ENCODE peak calls at places on chromosomes 2 and 18, in five cellular contexts. R is breast epithelium, V is SK-N-SH, L is GM23338, F is endothelial cell of umbilical vein. J is an unnamed sample.

GRCh38 chr2:44275915-44276279 is 617 bp downstream of the SLC3A1 start:
- DNase-seq in R (no peak), V (no peak), L (no peak), F (no peak), J (no peak)

GRCh38 chr2:198596985-198597384 is 792.6 kb downstream of the PLCL1 start:
- DNase-seq in R (no peak), V (no peak), L (no peak), F (no peak), J (no peak)

GRCh38 chr18:27674411-27674810 is 489.3 kb upstream of the CHST9 start:
- DNase-seq in L (no peak), R (no peak), V (no peak), F (no peak), J (no peak)

GRCh38 chr2:104852161-104852689 is 1.7 kb upstream of the POU3F3 start:
- DNase-seq in R (no peak), F (no peak), L (peak; percentile 57), V (peak; percentile 57), J (no peak)

GRCh38 chr2:74648009-74648443 is at the start of gene M1AP:
- DNase-seq in F (no peak), V (no peak), R (no peak), L (peak; percentile 82), J (no peak)

GRCh38 chr2:122980672-122981071 is 1044.4 kb upstream of the CNTNAP5 start:
- DNase-seq in L (no peak), F (no peak), R (no peak), V (no peak), J (peak; percentile 25)

GRCh38 chr2:241288489-241288888 is 27.0 kb downstream of the HDLBP start:
- DNase-seq in R (no peak), L (no peak), V (no peak), F (no peak), J (no peak)

GRCh38 chr18:15165048-15165447 is 417.1 kb downstream of the ANKRD30B start:
- DNase-seq in R (no peak), V (peak; percentile 0), L (no peak), F (no peak), J (no peak)

GRCh38 chr18:58947136-58947732 is 82.6 kb downstream of the ZNF532 start:
- DNase-seq in F (no peak), R (no peak), L (no peak), V (no peak), J (no peak)

GRCh38 chr2:199771948-199772692 is 78.9 kb downstream of the FTCDNL1 start:
- DNase-seq in L (no peak), F (no peak), V (no peak), R (no peak), J (no peak)

GRCh38 chr18:32771169-32771751 is 1.6 kb downstream of the KLHL14 start:
- DNase-seq in V (peak; percentile 68), L (peak; percentile 63), F (no peak), R (no peak), J (peak; percentile 84)

GRCh38 chr2:176457486-176457885 is 188.2 kb downstream of the MTX2 start:
- DNase-seq in F (no peak), R (no peak), V (no peak), L (no peak), J (no peak)

GRCh38 chr2:102488063-102488462 is 15.0 kb downstream of the SLC9A4 start:
- DNase-seq in L (no peak), V (no peak), R (no peak), F (peak; percentile 4), J (no peak)

GRCh38 chr18:30674619-30675018 is 367.9 kb downstream of the DSC3 start:
- DNase-seq in V (no peak), R (no peak), L (no peak), F (no peak), J (no peak)

GRCh38 chr2:68796306-68796905 is 61.8 kb downstream of the ARHGAP25 start:
- DNase-seq in V (no peak), L (no peak), F (peak; percentile 35), R (no peak), J (no peak)

GRCh38 chr2:96369186-96369585 is 33.6 kb downstream of the NCAPH start:
- DNase-seq in L (no peak), V (no peak), R (no peak), F (no peak), J (no peak)

GRCh38 chr2:14587119-14587518 is 45.4 kb upstream of the LRATD1 start:
- DNase-seq in L (no peak), R (no peak), V (no peak), F (no peak), J (no peak)

GRCh38 chr2:158486970-158487325 is 30.2 kb downstream of the PKP4 start:
- DNase-seq in V (no peak), R (no peak), F (no peak), L (no peak), J (no peak)

GRCh38 chr2:120513776-120514357 is 167.9 kb downstream of the INHBB start:
- DNase-seq in F (no peak), V (no peak), R (no peak), L (no peak), J (no peak)

GRCh38 chr2:216142540-216142939 is 33.4 kb downstream of the XRCC5 start:
- DNase-seq in R (no peak), F (no peak), V (no peak), L (no peak), J (no peak)

GRCh38 chr2:63192169-63192888 is 141.7 kb downstream of the OTX1 start:
- DNase-seq in R (no peak), L (no peak), V (no peak), F (no peak), J (no peak)
- H3K4me3 ChIP-seq in R (no peak overlapping the region), L (no peak overlapping the region), V (no peak overlapping the region), F (no peak overlapping the region), J (no peak overlapping the region)

GRCh38 chr2:86066007-86066578 is 39.6 kb downstream of the POLR1A start:
- DNase-seq in V (peak; percentile 74), F (no peak), R (no peak), L (no peak), J (no peak)

GRCh38 chr2:86069783-86070339 is 35.8 kb downstream of the POLR1A start:
- DNase-seq in V (no peak), F (no peak), L (no peak), R (no peak), J (no peak)

GRCh38 chr2:86069091-86069685 is 36.5 kb downstream of the POLR1A start:
- DNase-seq in V (no peak), L (no peak), R (no peak), F (no peak), J (no peak)

GRCh38 chr2:86066915-86067314 is 38.8 kb downstream of the POLR1A start:
- DNase-seq in L (no peak), R (no peak), F (no peak), V (no peak), J (no peak)

GRCh38 chr2:86068098-86069047 is 37.3 kb downstream of the POLR1A start:
- DNase-seq in L (no peak), R (no peak), V (no peak), F (no peak), J (no peak)
- H3K27ac ChIP-seq in L (no peak overlapping the region), R (no peak overlapping the region), V (no peak overlapping the region), F (no peak overlapping the region), J (peak overlapping the region; percentile 20)

GRCh38 chr18:55927831-55928230 is 339.8 kb upstream of the TCF4 start:
- DNase-seq in V (no peak), R (no peak), L (no peak), F (no peak), J (no peak)

GRCh38 chr18:55934801-55935200 is 346.8 kb upstream of the TCF4 start:
- DNase-seq in F (no peak), L (no peak), R (no peak), V (no peak), J (no peak)

GRCh38 chr18:55932675-55933074 is 344.7 kb upstream of the TCF4 start:
- DNase-seq in V (no peak), F (no peak), L (no peak), R (no peak), J (no peak)
- TF ChIP-seq POLR2AphosphoS5 in V (no peak), F (no peak), L (no peak), R (no peak), J (no peak)

DNA sequence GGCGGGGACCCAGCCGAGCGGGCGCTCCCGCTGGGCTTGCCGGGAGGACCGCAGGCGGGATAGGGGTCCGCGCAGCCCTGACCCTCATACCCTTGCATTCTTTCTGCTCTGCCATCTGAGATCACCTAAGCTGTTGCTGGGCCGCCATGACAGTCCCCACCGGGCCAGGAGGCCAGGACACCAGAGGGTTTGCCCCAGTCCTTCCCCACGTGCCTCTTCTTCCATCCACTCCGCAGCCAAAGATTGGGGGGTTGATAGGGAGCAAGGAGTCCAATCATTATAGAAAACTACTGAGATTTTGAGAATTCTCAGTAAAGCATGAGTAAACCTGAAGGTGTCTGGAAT is 451 bp upstream of the GRB14 start:
- DNase-seq in L (peak; percentile 60), R (no peak), V (no peak), F (no peak), J (no peak)
- H3K4me3 ChIP-seq in L (peak overlapping the region; percentile 62), R (peak overlapping the region; percentile 54), V (peak overlapping the region; percentile 59), F (peak overlapping the region; percentile 67), J (peak overlapping the region; percentile 73)

DNA sequence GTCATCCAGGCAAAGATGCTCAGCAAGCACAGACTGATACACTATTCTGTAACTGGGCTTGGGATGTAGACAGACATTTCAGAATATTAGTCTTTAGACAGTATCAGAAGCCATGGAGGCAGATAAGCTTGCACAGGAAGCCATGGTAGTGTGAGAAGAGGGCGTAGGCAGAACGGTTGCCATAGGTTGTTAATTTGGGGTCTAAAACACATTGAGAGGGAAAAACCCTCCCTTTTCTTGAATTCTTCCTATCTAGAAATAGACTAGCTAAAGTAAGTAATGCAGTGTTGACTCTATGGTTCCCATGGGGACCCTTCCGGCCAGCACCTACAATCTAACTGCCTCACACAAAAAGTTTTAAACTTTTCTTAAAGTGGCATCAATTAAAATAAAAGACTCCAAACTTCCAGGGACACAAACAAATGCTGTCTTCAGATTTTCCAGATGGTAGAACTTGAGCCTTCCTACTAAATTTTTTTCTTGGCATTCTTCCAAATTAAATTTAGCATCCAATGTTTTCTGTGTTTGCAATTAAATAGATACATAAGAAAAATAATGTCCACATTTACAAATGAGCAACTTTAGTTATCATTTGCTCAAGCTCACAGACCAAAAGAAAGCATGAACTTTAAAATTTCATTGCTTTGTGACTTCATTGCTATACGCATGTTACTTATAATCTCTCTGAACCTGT is 1.9 kb downstream of the PRKRA start:
- DNase-seq in V (no peak), R (no peak), F (no peak), L (no peak), J (no peak)
- H3K27ac ChIP-seq in V (no peak overlapping the region), R (no peak overlapping the region), F (no peak overlapping the region), L (no peak overlapping the region), J (peak overlapping the region; percentile 94)

GRCh38 chr2:12317853-12318426 is 398.8 kb upstream of the TRIB2 start:
- DNase-seq in L (no peak), R (no peak), F (peak; percentile 36), V (no peak), J (no peak)
- TF ChIP-seq POLR2AphosphoS5 in L (no peak), R (no peak), F (no peak), V (no peak), J (no peak)

J was measured in spleen.